ENCODE peak calls at places on chromosomes 12 and 14, in five cellular contexts. One of them, this sample, is unnamed. For H3K9me3, the result is how much of the 10 kb centered on the place peaks cover.

GRCh38 chr14:34436118-34436905 is 25.7 kb downstream of the SPTSSA start:
- DNase-seq in IMR-90: peak
- DNase-seq in HepG2: peak
- DNase-seq in K562: no peak
- DNase-seq in fibroblast of lung: peak
- DNase-seq in this sample: peak

GRCh38 chr14:35470775-35471174 is 63.2 kb upstream of the INSM2 start:
- DNase-seq in HepG2: no peak
- DNase-seq in fibroblast of lung: peak
- DNase-seq in IMR-90: peak
- DNase-seq in K562: no peak
- DNase-seq in this sample: peak

GRCh38 chr12:116916122-116916521 is 5.4 kb downstream of the FBXW8 start:
- DNase-seq in fibroblast of lung: peak
- DNase-seq in K562: no peak
- DNase-seq in HepG2: peak
- DNase-seq in IMR-90: peak
- DNase-seq in this sample: peak

GRCh38 chr14:105876829-105877228 is 350.4 kb downstream of the TMEM121 start:
- DNase-seq in HepG2: no peak
- DNase-seq in fibroblast of lung: no peak
- DNase-seq in K562: no peak
- DNase-seq in IMR-90: no peak
- DNase-seq in this sample: no peak

GRCh38 chr12:12032771-12033588 is 37.8 kb upstream of the BCL2L14 start:
- DNase-seq in fibroblast of lung: peak
- DNase-seq in HepG2: peak
- DNase-seq in K562: peak
- DNase-seq in IMR-90: peak
- DNase-seq in this sample: peak

GRCh38 chr12:89856431-89856830 is 147.8 kb upstream of the ATP2B1 start:
- DNase-seq in K562: no peak
- DNase-seq in fibroblast of lung: peak
- DNase-seq in IMR-90: peak
- DNase-seq in HepG2: no peak
- DNase-seq in this sample: peak

GRCh38 chr12:30440826-30441602 is 254.7 kb downstream of the IPO8 start:
- DNase-seq in HepG2: peak
- DNase-seq in fibroblast of lung: peak
- DNase-seq in IMR-90: peak
- DNase-seq in K562: peak
- DNase-seq in this sample: no peak

GRCh38 chr12:131399000-131399399 is 311.9 kb upstream of the SFSWAP start:
- DNase-seq in fibroblast of lung: no peak
- DNase-seq in IMR-90: no peak
- DNase-seq in K562: no peak
- DNase-seq in HepG2: no peak
- DNase-seq in this sample: no peak

GRCh38 chr12:132175496-132176357 is 31.5 kb downstream of the NOC4L start:
- DNase-seq in HepG2: no peak
- DNase-seq in fibroblast of lung: no peak
- DNase-seq in IMR-90: no peak
- DNase-seq in K562: no peak
- DNase-seq in this sample: no peak

GRCh38 chr14:54985156-54985555 is 41.7 kb downstream of the WDHD1 start:
- DNase-seq in fibroblast of lung: no peak
- DNase-seq in IMR-90: no peak
- DNase-seq in K562: no peak
- DNase-seq in HepG2: no peak
- DNase-seq in this sample: no peak

GRCh38 chr12:104957388-104958008 is 592 bp downstream of the SLC41A2 start:
- DNase-seq in fibroblast of lung: no peak
- DNase-seq in K562: peak
- DNase-seq in IMR-90: no peak
- DNase-seq in HepG2: no peak
- DNase-seq in this sample: no peak

GRCh38 chr12:130117256-130117655 is 45.0 kb upstream of the FZD10 start:
- DNase-seq in IMR-90: no peak
- DNase-seq in HepG2: no peak
- DNase-seq in K562: no peak
- DNase-seq in fibroblast of lung: no peak
- DNase-seq in this sample: no peak

GRCh38 chr14:34452258-34452822 is 9.7 kb downstream of the SPTSSA start:
- DNase-seq in fibroblast of lung: no peak
- DNase-seq in K562: no peak
- DNase-seq in HepG2: no peak
- DNase-seq in IMR-90: no peak
- DNase-seq in this sample: no peak

GRCh38 chr14:100712490-100712889 is 14.2 kb upstream of the DLK1 start:
- DNase-seq in K562: no peak
- DNase-seq in IMR-90: no peak
- DNase-seq in HepG2: no peak
- DNase-seq in fibroblast of lung: no peak
- DNase-seq in this sample: no peak

GRCh38 chr12:6092784-6093722 is 31.4 kb downstream of the VWF start:
- DNase-seq in fibroblast of lung: peak
- DNase-seq in HepG2: no peak
- DNase-seq in K562: no peak
- DNase-seq in IMR-90: peak
- DNase-seq in this sample: peak

GRCh38 chr12:55996201-55996714 is 818 bp upstream of the SUOX start:
- DNase-seq in K562: peak
- DNase-seq in HepG2: peak
- DNase-seq in IMR-90: peak
- DNase-seq in fibroblast of lung: peak
- DNase-seq in this sample: peak

GRCh38 chr14:105168496-105168978 is at the start of gene JAG2:
- DNase-seq in IMR-90: no peak
- DNase-seq in HepG2: no peak
- DNase-seq in K562: peak
- DNase-seq in fibroblast of lung: peak
- DNase-seq in this sample: peak

GRCh38 chr12:107320031-107320928 is 226.9 kb upstream of the CRY1 start:
- DNase-seq in IMR-90: peak
- DNase-seq in HepG2: peak
- DNase-seq in fibroblast of lung: peak
- DNase-seq in K562: no peak
- DNase-seq in this sample: peak

GRCh38 chr12:43816168-43816567 is 10.1 kb upstream of the TWF1 start:
- DNase-seq in fibroblast of lung: peak
- DNase-seq in IMR-90: peak
- DNase-seq in K562: no peak
- DNase-seq in HepG2: no peak
- DNase-seq in this sample: peak

GRCh38 chr12:51395283-51396230 is 4.4 kb upstream of the GALNT6 start:
- DNase-seq in IMR-90: no peak
- DNase-seq in fibroblast of lung: no peak
- DNase-seq in HepG2: no peak
- DNase-seq in K562: peak
- DNase-seq in this sample: no peak

GRCh38 chr14:67602995-67603545 is 3.0 kb upstream of the PIGH start:
- DNase-seq in K562: no peak
- DNase-seq in fibroblast of lung: no peak
- DNase-seq in HepG2: no peak
- DNase-seq in IMR-90: no peak
- DNase-seq in this sample: no peak

GRCh38 chr12:95548539-95549391 is 2.5 kb downstream of the USP44 start:
- DNase-seq in IMR-90: peak
- DNase-seq in K562: peak
- DNase-seq in fibroblast of lung: peak
- DNase-seq in HepG2: no peak
- DNase-seq in this sample: no peak

GRCh38 chr12:94641283-94641682 is 9.1 kb downstream of the TMCC3 start:
- DNase-seq in HepG2: no peak
- DNase-seq in K562: no peak
- DNase-seq in fibroblast of lung: no peak
- DNase-seq in IMR-90: no peak
- DNase-seq in this sample: no peak

GRCh38 chr14:69963966-69964365 is 84.8 kb downstream of the SMOC1 start:
- DNase-seq in K562: no peak
- DNase-seq in IMR-90: no peak
- DNase-seq in fibroblast of lung: no peak
- DNase-seq in HepG2: no peak
- DNase-seq in this sample: no peak

GRCh38 chr12:19978193-19978592 is 390.1 kb upstream of the PDE3A start:
- DNase-seq in HepG2: no peak
- DNase-seq in fibroblast of lung: peak
- DNase-seq in K562: no peak
- DNase-seq in IMR-90: peak
- DNase-seq in this sample: peak

GRCh38 chr14:92951912-92952471 is 29.0 kb downstream of the CHGA start:
- DNase-seq in HepG2: peak
- DNase-seq in IMR-90: peak
- DNase-seq in K562: peak
- DNase-seq in fibroblast of lung: peak
- DNase-seq in this sample: peak

GRCh38 chr12:2112401-2112800 is 59.6 kb downstream of the CACNA1C start:
- DNase-seq in fibroblast of lung: no peak
- DNase-seq in K562: no peak
- DNase-seq in HepG2: no peak
- DNase-seq in IMR-90: no peak
- DNase-seq in this sample: no peak

GRCh38 chr12:100404769-100405407 is 48.0 kb downstream of the SLC17A8 start:
- DNase-seq in HepG2: peak
- DNase-seq in K562: peak
- DNase-seq in IMR-90: peak
- DNase-seq in fibroblast of lung: peak
- DNase-seq in this sample: no peak

GRCh38 chr12:59904874-59905521 is 309.2 kb downstream of the SLC16A7 start:
- DNase-seq in HepG2: no peak
- DNase-seq in K562: no peak
- DNase-seq in fibroblast of lung: peak
- DNase-seq in IMR-90: peak
- DNase-seq in this sample: peak

GRCh38 chr14:93002049-93002448 is 79.1 kb downstream of the CHGA start:
- DNase-seq in IMR-90: no peak
- DNase-seq in HepG2: no peak
- DNase-seq in K562: no peak
- DNase-seq in fibroblast of lung: no peak
- DNase-seq in this sample: no peak

GRCh38 chr14:103207038-103207403 is 83.8 kb downstream of the TNFAIP2 start:
- DNase-seq in K562: peak
- DNase-seq in fibroblast of lung: peak
- DNase-seq in HepG2: no peak
- DNase-seq in IMR-90: no peak
- DNase-seq in this sample: peak
- H3K9me3 ChIP-seq in K562: under half
- H3K9me3 ChIP-seq in fibroblast of lung: under half
- H3K9me3 ChIP-seq in HepG2: under half
- H3K9me3 ChIP-seq in IMR-90: under half
- H3K9me3 ChIP-seq in this sample: under half

DNA sequence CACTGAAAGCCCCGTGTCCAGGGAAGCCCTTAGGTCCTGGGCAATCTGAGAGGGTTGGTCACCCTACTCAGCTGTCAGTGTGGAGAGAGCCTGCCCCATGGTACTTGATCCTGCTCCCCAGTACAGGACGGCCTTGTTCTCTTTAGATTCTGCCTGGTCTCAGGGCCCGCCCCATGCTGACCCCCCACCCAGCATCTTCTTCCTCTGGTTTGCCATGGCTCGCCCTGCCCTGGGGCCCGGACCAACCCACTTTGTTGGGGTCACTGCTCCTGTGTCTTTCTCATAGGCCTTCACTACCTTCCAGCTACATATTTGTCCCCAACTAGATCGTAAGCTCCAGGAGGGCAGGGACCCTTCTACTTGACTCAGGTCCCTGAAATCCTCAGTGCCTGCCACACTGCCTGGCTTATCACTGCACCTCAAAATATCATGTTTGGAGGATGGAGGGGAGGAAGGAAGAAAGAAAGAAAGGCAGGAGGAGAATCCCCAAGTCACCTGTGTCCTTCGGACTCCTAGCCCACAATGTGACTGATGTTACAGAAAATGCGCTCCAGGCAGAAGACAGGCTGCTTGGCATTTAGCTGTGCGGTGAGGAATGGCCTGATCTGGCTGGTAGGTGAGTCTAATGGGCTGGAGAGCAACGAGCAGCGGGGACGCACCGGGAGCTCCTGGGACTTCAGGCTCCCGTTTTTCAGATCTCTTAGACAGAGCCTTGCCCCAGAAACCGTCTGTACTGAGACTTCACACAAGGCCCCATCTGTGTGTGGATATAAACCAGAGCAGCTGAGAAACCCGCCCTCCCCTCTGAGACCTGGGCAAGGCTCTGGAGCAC is 66.1 kb downstream of the C14orf132 start:
- DNase-seq in IMR-90: no peak
- DNase-seq in HepG2: no peak
- DNase-seq in K562: no peak
- DNase-seq in fibroblast of lung: no peak
- DNase-seq in this sample: no peak
- H3K9ac ChIP-seq in IMR-90: peak
- H3K9ac ChIP-seq in HepG2: no peak
- H3K9ac ChIP-seq in K562: no peak
- H3K9ac ChIP-seq in fibroblast of lung: peak
- H3K9ac ChIP-seq in this sample: peak

GRCh38 chr14:22644305-22644635 is at the start of gene OR6J1:
- DNase-seq in K562: no peak
- DNase-seq in IMR-90: no peak
- DNase-seq in fibroblast of lung: no peak
- DNase-seq in HepG2: no peak
- DNase-seq in this sample: no peak
- TF ChIP-seq CTCF in K562: no peak
- TF ChIP-seq CTCF in IMR-90: no peak
- TF ChIP-seq CTCF in fibroblast of lung: no peak
- TF ChIP-seq CTCF in HepG2: no peak
- TF ChIP-seq CTCF in this sample: no peak

GRCh38 chr12:124018526-124018925 is 45.5 kb downstream of the ZNF664 start:
- DNase-seq in K562: no peak
- DNase-seq in fibroblast of lung: no peak
- DNase-seq in HepG2: no peak
- DNase-seq in IMR-90: no peak
- DNase-seq in this sample: no peak
- H3K9me3 ChIP-seq in K562: under half
- H3K9me3 ChIP-seq in fibroblast of lung: under half
- H3K9me3 ChIP-seq in HepG2: under half
- H3K9me3 ChIP-seq in IMR-90: under half
- H3K9me3 ChIP-seq in this sample: under half

This sample was measured in astrocyte.